ENCODE peak calls at places on chromosomes 16 and 17, in seven cellular contexts. F is activated T-cell treated with anti-CD3 and anti-CD28 coated beads, Interleukin-2, amount 50 U/mL, for 48 hours; Z is AG08395; R is CD8-positive, alpha-beta memory T cell; X is stimulated activated CD4-positive, alpha-beta T cell treated with anti-CD3 and anti-CD28 coated beads, Interleukin-15, amount 100 ng/mL, for 1 hour; L is mucosa of descending colon; S is stimulated activated CD8-positive, alpha-beta memory T cell treated with anti-CD3 and anti-CD28 coated beads, Interleukin-12 subunit alpha, Interleukin-12 subunit beta, amount 100 ng/mL, for 4 hours. I is an unnamed sample.

GRCh38 chr17:48002208-48002919 is 31.5 kb downstream of the CDK5RAP3 start:
- DNase-seq in F (no peak), Z (peak), R (no peak), X (no peak), L (no peak), S (no peak), I (peak)

GRCh38 chr17:57944796-57945362 is 10.3 kb downstream of the CUEDC1 start:
- DNase-seq in F (no peak), Z (no peak), R (no peak), X (no peak), L (no peak), S (no peak), I (no peak)

GRCh38 chr16:88013091-88013609 is 61.9 kb downstream of the BANP start:
- DNase-seq in F (no peak), Z (no peak), R (no peak), X (no peak), L (peak), S (no peak), I (no peak)

GRCh38 chr16:19284207-19284606 is 1.3 kb upstream of the CLEC19A start:
- DNase-seq in F (no peak), Z (no peak), R (no peak), X (no peak), L (no peak), S (no peak), I (no peak)

GRCh38 chr17:79019631-79020584 is 4.1 kb upstream of the C1QTNF1 start:
- DNase-seq in F (peak), Z (peak), R (peak), X (no peak), L (peak), S (no peak), I (peak)

GRCh38 chr17:60372790-60373483 is 19.0 kb downstream of the USP32 start:
- DNase-seq in F (no peak), Z (peak), R (no peak), X (no peak), L (no peak), S (no peak), I (no peak)

GRCh38 chr17:78716814-78717393 is 65.2 kb downstream of the CYTH1 start:
- DNase-seq in F (no peak), Z (peak), R (peak), X (no peak), L (peak), S (no peak), I (no peak)

GRCh38 chr16:53881371-53881770 is 177.4 kb downstream of the FTO start:
- DNase-seq in F (no peak), Z (peak), R (no peak), X (no peak), L (no peak), S (no peak), I (peak)

GRCh38 chr16:53892155-53892554 is 188.2 kb downstream of the FTO start:
- DNase-seq in F (peak), Z (peak), R (peak), X (no peak), L (peak), S (no peak), I (no peak)

GRCh38 chr16:85755929-85756768 is 5.3 kb upstream of the C16orf74 start:
- DNase-seq in F (no peak), Z (no peak), R (no peak), X (no peak), L (no peak), S (no peak), I (no peak)

GRCh38 chr16:4976611-4977145 is 18.5 kb downstream of the SEC14L5 start:
- DNase-seq in F (no peak), Z (no peak), R (no peak), X (no peak), L (peak), S (no peak), I (no peak)

GRCh38 chr17:72996791-72997190 is 95.7 kb downstream of the SLC39A11 start:
- DNase-seq in F (no peak), Z (no peak), R (no peak), X (no peak), L (no peak), S (no peak), I (no peak)

GRCh38 chr17:22718689-22719088 is 1026.4 kb downstream of the KCNJ18 start:
- DNase-seq in F (no peak), Z (no peak), R (no peak), X (no peak), L (no peak), S (no peak), I (no peak)

GRCh38 chr16:88380619-88381018 is 2.1 kb upstream of the ZNF469 start:
- DNase-seq in F (no peak), Z (no peak), R (no peak), X (no peak), L (no peak), S (no peak), I (no peak)

GRCh38 chr17:70929226-70929625 is 759.9 kb downstream of the KCNJ2 start:
- DNase-seq in F (no peak), Z (peak), R (no peak), X (no peak), L (no peak), S (no peak), I (no peak)

GRCh38 chr16:19123535-19124178 is 9.9 kb downstream of the ITPRIPL2 start:
- DNase-seq in F (no peak), Z (no peak), R (no peak), X (no peak), L (peak), S (no peak), I (no peak)

GRCh38 chr17:34414338-34414737 is 51.3 kb upstream of the CCL1 start:
- DNase-seq in F (no peak), Z (no peak), R (no peak), X (no peak), L (no peak), S (no peak), I (no peak)

GRCh38 chr17:41131979-41132378 is 8.0 kb upstream of the KRTAP4-12 start:
- DNase-seq in F (no peak), Z (peak), R (no peak), X (no peak), L (no peak), S (no peak), I (no peak)

GRCh38 chr17:48215583-48216139 is 108.1 kb downstream of the SNX11 start:
- DNase-seq in F (no peak), Z (peak), R (no peak), X (no peak), L (peak), S (no peak), I (no peak)

GRCh38 chr17:74190807-74191206 is 12.7 kb upstream of the RPL38 start:
- DNase-seq in F (no peak), Z (peak), R (no peak), X (no peak), L (no peak), S (no peak), I (no peak)

GRCh38 chr17:81196505-81197408 is 26.0 kb downstream of the CEP131 start:
- DNase-seq in F (no peak), Z (no peak), R (no peak), X (no peak), L (no peak), S (no peak), I (no peak)

GRCh38 chr16:3465301-3465700 is 21.8 kb downstream of the NAA60 start:
- DNase-seq in F (no peak), Z (no peak), R (no peak), X (no peak), L (no peak), S (no peak), I (no peak)

GRCh38 chr17:1371893-1372590 is 28.0 kb downstream of the YWHAE start:
- DNase-seq in F (no peak), Z (no peak), R (no peak), X (no peak), L (no peak), S (no peak), I (no peak)

GRCh38 chr16:28309811-28310311 is 17.5 kb downstream of the SBK1 start:
- DNase-seq in F (peak), Z (no peak), R (peak), X (peak), L (peak), S (peak), I (no peak)

GRCh38 chr17:10657866-10658265 is 757 bp upstream of the MYH3 start:
- DNase-seq in F (no peak), Z (no peak), R (no peak), X (no peak), L (no peak), S (no peak), I (no peak)

GRCh38 chr16:1612320-1613111 is at the start of gene CRAMP1:
- DNase-seq in F (no peak), Z (peak), R (no peak), X (no peak), L (peak), S (no peak), I (no peak)

GRCh38 chr17:43212641-43213490 is 1.2 kb downstream of the TMEM106A start:
- DNase-seq in F (no peak), Z (no peak), R (no peak), X (no peak), L (no peak), S (no peak), I (no peak)

I was measured in skeletal muscle cell.